ENCODE peak calls at places on chromosomes 7 and 10, in seven cellular contexts. One of them, this sample, is unnamed.

GRCh38 chr10:79356104-79356503 is 8.8 kb downstream of the PPIF start:
- DNase-seq in activated B cell treated with CpG ODN at 0.5 μM for 24 hours: no peak
- DNase-seq in PC-9: no peak
- DNase-seq in cardiac fibroblast: no peak
- DNase-seq in uterus: no peak
- DNase-seq in psoas muscle: no peak
- DNase-seq in HFF-Myc: no peak
- DNase-seq in this sample: no peak

GRCh38 chr10:76684968-76685367 is 952.6 kb downstream of the KCNMA1 start:
- DNase-seq in activated B cell treated with CpG ODN at 0.5 μM for 24 hours: no peak
- DNase-seq in PC-9: no peak
- DNase-seq in cardiac fibroblast: no peak
- DNase-seq in uterus: no peak
- DNase-seq in psoas muscle: no peak
- DNase-seq in HFF-Myc: no peak
- DNase-seq in this sample: no peak

GRCh38 chr10:67297637-67298181 is 371.9 kb downstream of the LRRTM3 start:
- DNase-seq in activated B cell treated with CpG ODN at 0.5 μM for 24 hours: no peak
- DNase-seq in PC-9: no peak
- DNase-seq in cardiac fibroblast: no peak
- DNase-seq in uterus: no peak
- DNase-seq in psoas muscle: no peak
- DNase-seq in HFF-Myc: no peak
- DNase-seq in this sample: no peak

GRCh38 chr7:20577362-20578069 is 38.0 kb upstream of the ABCB5 start:
- DNase-seq in activated B cell treated with CpG ODN at 0.5 μM for 24 hours: no peak
- DNase-seq in PC-9: no peak
- DNase-seq in cardiac fibroblast: no peak
- DNase-seq in uterus: no peak
- DNase-seq in psoas muscle: no peak
- DNase-seq in HFF-Myc: peak; percentile 19
- DNase-seq in this sample: no peak

GRCh38 chr10:61974611-61975010 is 73.1 kb downstream of the ARID5B start:
- DNase-seq in activated B cell treated with CpG ODN at 0.5 μM for 24 hours: no peak
- DNase-seq in PC-9: no peak
- DNase-seq in cardiac fibroblast: peak; percentile 80
- DNase-seq in uterus: peak; percentile 61
- DNase-seq in psoas muscle: peak; percentile 32
- DNase-seq in HFF-Myc: peak; percentile 63
- DNase-seq in this sample: no peak

GRCh38 chr10:36254191-36254590 is 612.1 kb upstream of the FZD8 start:
- DNase-seq in activated B cell treated with CpG ODN at 0.5 μM for 24 hours: no peak
- DNase-seq in PC-9: no peak
- DNase-seq in cardiac fibroblast: peak; percentile 76
- DNase-seq in uterus: peak; percentile 80
- DNase-seq in psoas muscle: peak; percentile 64
- DNase-seq in HFF-Myc: no peak
- DNase-seq in this sample: no peak

GRCh38 chr10:100377830-100378229 is 30.8 kb downstream of the SCD start:
- DNase-seq in activated B cell treated with CpG ODN at 0.5 μM for 24 hours: no peak
- DNase-seq in PC-9: no peak
- DNase-seq in cardiac fibroblast: no peak
- DNase-seq in uterus: no peak
- DNase-seq in psoas muscle: no peak
- DNase-seq in HFF-Myc: no peak
- DNase-seq in this sample: peak; percentile 57

GRCh38 chr7:23216021-23216420 is 30.6 kb upstream of the GPNMB start:
- DNase-seq in activated B cell treated with CpG ODN at 0.5 μM for 24 hours: no peak
- DNase-seq in PC-9: no peak
- DNase-seq in cardiac fibroblast: peak; percentile 11
- DNase-seq in uterus: no peak
- DNase-seq in psoas muscle: peak; percentile 26
- DNase-seq in HFF-Myc: no peak
- DNase-seq in this sample: no peak

GRCh38 chr10:58070964-58071363 is 196.7 kb downstream of the IPMK start:
- DNase-seq in activated B cell treated with CpG ODN at 0.5 μM for 24 hours: no peak
- DNase-seq in PC-9: no peak
- DNase-seq in cardiac fibroblast: no peak
- DNase-seq in uterus: no peak
- DNase-seq in psoas muscle: no peak
- DNase-seq in HFF-Myc: no peak
- DNase-seq in this sample: no peak

GRCh38 chr10:64503429-64503828 is 982.2 kb downstream of the REEP3 start:
- DNase-seq in activated B cell treated with CpG ODN at 0.5 μM for 24 hours: no peak
- DNase-seq in PC-9: no peak
- DNase-seq in cardiac fibroblast: no peak
- DNase-seq in uterus: no peak
- DNase-seq in psoas muscle: no peak
- DNase-seq in HFF-Myc: no peak
- DNase-seq in this sample: no peak

GRCh38 chr7:80428161-80429054 is 83.5 kb downstream of the GNAT3 start:
- DNase-seq in activated B cell treated with CpG ODN at 0.5 μM for 24 hours: no peak
- DNase-seq in PC-9: peak; percentile 50
- DNase-seq in cardiac fibroblast: peak; percentile 85
- DNase-seq in uterus: no peak
- DNase-seq in psoas muscle: no peak
- DNase-seq in HFF-Myc: no peak
- DNase-seq in this sample: no peak

GRCh38 chr10:31656820-31657470 is 271.7 kb downstream of the ARHGAP12 start:
- DNase-seq in activated B cell treated with CpG ODN at 0.5 μM for 24 hours: no peak
- DNase-seq in PC-9: no peak
- DNase-seq in cardiac fibroblast: no peak
- DNase-seq in uterus: no peak
- DNase-seq in psoas muscle: no peak
- DNase-seq in HFF-Myc: no peak
- DNase-seq in this sample: no peak

GRCh38 chr7:30913821-30914515 is 2.3 kb downstream of the AQP1 start:
- DNase-seq in activated B cell treated with CpG ODN at 0.5 μM for 24 hours: no peak
- DNase-seq in PC-9: no peak
- DNase-seq in cardiac fibroblast: no peak
- DNase-seq in uterus: no peak
- DNase-seq in psoas muscle: no peak
- DNase-seq in HFF-Myc: no peak
- DNase-seq in this sample: no peak

GRCh38 chr7:129777993-129778769 is 166.7 kb downstream of the NRF1 start:
- DNase-seq in activated B cell treated with CpG ODN at 0.5 μM for 24 hours: no peak
- DNase-seq in PC-9: peak; percentile 29
- DNase-seq in cardiac fibroblast: no peak
- DNase-seq in uterus: no peak
- DNase-seq in psoas muscle: no peak
- DNase-seq in HFF-Myc: no peak
- DNase-seq in this sample: no peak

GRCh38 chr10:113644185-113645120 is 19.4 kb downstream of the NRAP start:
- DNase-seq in activated B cell treated with CpG ODN at 0.5 μM for 24 hours: no peak
- DNase-seq in PC-9: no peak
- DNase-seq in cardiac fibroblast: peak; percentile 24
- DNase-seq in uterus: no peak
- DNase-seq in psoas muscle: no peak
- DNase-seq in HFF-Myc: no peak
- DNase-seq in this sample: no peak

GRCh38 chr7:47635091-47636090 is 53.5 kb upstream of the TNS3 start:
- DNase-seq in activated B cell treated with CpG ODN at 0.5 μM for 24 hours: no peak
- DNase-seq in PC-9: peak; percentile 80
- DNase-seq in cardiac fibroblast: peak; percentile 21
- DNase-seq in uterus: peak; percentile 41
- DNase-seq in psoas muscle: no peak
- DNase-seq in HFF-Myc: no peak
- DNase-seq in this sample: no peak

GRCh38 chr7:149870701-149871483 is 2.9 kb upstream of the ATP6V0E2 start:
- DNase-seq in activated B cell treated with CpG ODN at 0.5 μM for 24 hours: no peak
- DNase-seq in PC-9: no peak
- DNase-seq in cardiac fibroblast: no peak
- DNase-seq in uterus: no peak
- DNase-seq in psoas muscle: no peak
- DNase-seq in HFF-Myc: no peak
- DNase-seq in this sample: no peak

GRCh38 chr10:71390435-71390820 is 6.3 kb upstream of the CDH23 start:
- DNase-seq in activated B cell treated with CpG ODN at 0.5 μM for 24 hours: no peak
- DNase-seq in PC-9: no peak
- DNase-seq in cardiac fibroblast: no peak
- DNase-seq in uterus: no peak
- DNase-seq in psoas muscle: no peak
- DNase-seq in HFF-Myc: no peak
- DNase-seq in this sample: no peak

GRCh38 chr10:3319811-3320226 is 147.2 kb upstream of the PITRM1 start:
- DNase-seq in activated B cell treated with CpG ODN at 0.5 μM for 24 hours: no peak
- DNase-seq in PC-9: no peak
- DNase-seq in cardiac fibroblast: no peak
- DNase-seq in uterus: no peak
- DNase-seq in psoas muscle: no peak
- DNase-seq in HFF-Myc: no peak
- DNase-seq in this sample: no peak

DNA sequence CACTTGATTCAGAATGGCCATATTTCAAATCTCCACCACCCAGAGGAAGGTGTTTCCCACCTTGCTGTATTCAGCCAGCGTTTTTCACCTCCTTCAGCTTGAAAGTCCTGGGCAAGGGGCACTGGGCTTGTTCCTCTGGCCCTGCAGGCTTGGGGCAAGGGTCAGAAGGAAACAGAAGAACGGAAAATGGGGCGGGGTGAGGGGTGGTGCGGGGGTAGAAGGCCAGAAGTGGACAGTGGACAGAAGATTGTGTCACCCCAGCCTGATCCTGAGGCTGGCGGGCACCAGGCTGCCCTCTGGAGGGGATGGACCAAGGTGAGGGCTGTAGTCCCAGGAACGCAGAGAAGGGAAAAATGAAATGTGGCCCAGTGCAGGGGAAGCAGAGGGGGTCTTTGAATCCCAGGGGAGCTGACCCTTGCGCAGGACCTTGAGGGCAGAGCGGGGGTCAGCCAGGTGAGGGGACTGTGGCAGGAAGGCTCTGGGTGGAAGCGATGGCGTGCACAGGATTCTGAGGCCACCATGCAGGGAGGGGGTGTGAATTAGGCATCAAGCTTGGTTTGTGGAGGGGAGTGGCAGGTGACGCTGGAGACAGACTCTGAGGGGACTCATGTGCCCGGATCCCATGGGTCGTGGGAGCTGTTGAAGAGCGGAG is 23.0 kb downstream of the TMEM120A start:
- DNase-seq in activated B cell treated with CpG ODN at 0.5 μM for 24 hours: no peak
- DNase-seq in PC-9: no peak
- DNase-seq in cardiac fibroblast: no peak
- DNase-seq in uterus: no peak
- DNase-seq in psoas muscle: no peak
- DNase-seq in HFF-Myc: no peak
- DNase-seq in this sample: no peak
- TF ChIP-seq CTCF in activated B cell treated with CpG ODN at 0.5 μM for 24 hours: no peak
- TF ChIP-seq CTCF in PC-9: no peak
- TF ChIP-seq CTCF in cardiac fibroblast: no peak
- TF ChIP-seq CTCF in uterus: no peak
- TF ChIP-seq CTCF in psoas muscle: no peak
- TF ChIP-seq CTCF in HFF-Myc: no peak
- TF ChIP-seq CTCF in this sample: no peak

GRCh38 chr7:27146491-27147210 is 923 bp downstream of the HOXA6 start:
- DNase-seq in activated B cell treated with CpG ODN at 0.5 μM for 24 hours: no peak
- DNase-seq in PC-9: no peak
- DNase-seq in cardiac fibroblast: no peak
- DNase-seq in uterus: no peak
- DNase-seq in psoas muscle: no peak
- DNase-seq in HFF-Myc: no peak
- DNase-seq in this sample: no peak

GRCh38 chr7:27148776-27149641 is 1.4 kb upstream of the HOXA6 start:
- DNase-seq in activated B cell treated with CpG ODN at 0.5 μM for 24 hours: no peak
- DNase-seq in PC-9: no peak
- DNase-seq in cardiac fibroblast: no peak
- DNase-seq in uterus: no peak
- DNase-seq in psoas muscle: no peak
- DNase-seq in HFF-Myc: no peak
- DNase-seq in this sample: no peak

GRCh38 chr7:27145884-27146401 is 1.6 kb downstream of the HOXA6 start:
- DNase-seq in activated B cell treated with CpG ODN at 0.5 μM for 24 hours: no peak
- DNase-seq in PC-9: no peak
- DNase-seq in cardiac fibroblast: no peak
- DNase-seq in uterus: peak; percentile 24
- DNase-seq in psoas muscle: no peak
- DNase-seq in HFF-Myc: no peak
- DNase-seq in this sample: no peak

GRCh38 chr7:27148031-27148775 is 629 bp upstream of the HOXA6 start:
- DNase-seq in activated B cell treated with CpG ODN at 0.5 μM for 24 hours: no peak
- DNase-seq in PC-9: no peak
- DNase-seq in cardiac fibroblast: no peak
- DNase-seq in uterus: peak; percentile 37
- DNase-seq in psoas muscle: peak; percentile 44
- DNase-seq in HFF-Myc: no peak
- DNase-seq in this sample: no peak

GRCh38 chr7:27147211-27148030 is at the start of gene HOXA6:
- DNase-seq in activated B cell treated with CpG ODN at 0.5 μM for 24 hours: no peak
- DNase-seq in PC-9: peak; percentile 48
- DNase-seq in cardiac fibroblast: no peak
- DNase-seq in uterus: peak; percentile 57
- DNase-seq in psoas muscle: peak; percentile 78
- DNase-seq in HFF-Myc: no peak
- DNase-seq in this sample: no peak
- TF ChIP-seq CTCF in activated B cell treated with CpG ODN at 0.5 μM for 24 hours: no peak
- TF ChIP-seq CTCF in PC-9: no peak
- TF ChIP-seq CTCF in cardiac fibroblast: no peak
- TF ChIP-seq CTCF in uterus: no peak
- TF ChIP-seq CTCF in psoas muscle: no peak
- TF ChIP-seq CTCF in HFF-Myc: no peak
- TF ChIP-seq CTCF in this sample: no peak

GRCh38 chr10:86104611-86105145 is 261.9 kb downstream of the GRID1 start:
- DNase-seq in activated B cell treated with CpG ODN at 0.5 μM for 24 hours: no peak
- DNase-seq in PC-9: no peak
- DNase-seq in cardiac fibroblast: no peak
- DNase-seq in uterus: no peak
- DNase-seq in psoas muscle: no peak
- DNase-seq in HFF-Myc: no peak
- DNase-seq in this sample: no peak

GRCh38 chr10:86102446-86102845 is 264.1 kb downstream of the GRID1 start:
- DNase-seq in activated B cell treated with CpG ODN at 0.5 μM for 24 hours: no peak
- DNase-seq in PC-9: no peak
- DNase-seq in cardiac fibroblast: no peak
- DNase-seq in uterus: no peak
- DNase-seq in psoas muscle: no peak
- DNase-seq in HFF-Myc: no peak
- DNase-seq in this sample: no peak

GRCh38 chr10:86102031-86102430 is 264.6 kb downstream of the GRID1 start:
- DNase-seq in activated B cell treated with CpG ODN at 0.5 μM for 24 hours: no peak
- DNase-seq in PC-9: no peak
- DNase-seq in cardiac fibroblast: no peak
- DNase-seq in uterus: no peak
- DNase-seq in psoas muscle: no peak
- DNase-seq in HFF-Myc: no peak
- DNase-seq in this sample: no peak

GRCh38 chr10:86104156-86104555 is 262.4 kb downstream of the GRID1 start:
- DNase-seq in activated B cell treated with CpG ODN at 0.5 μM for 24 hours: no peak
- DNase-seq in PC-9: no peak
- DNase-seq in cardiac fibroblast: no peak
- DNase-seq in uterus: no peak
- DNase-seq in psoas muscle: no peak
- DNase-seq in HFF-Myc: no peak
- DNase-seq in this sample: no peak

GRCh38 chr10:86103391-86104101 is 263.0 kb downstream of the GRID1 start:
- DNase-seq in activated B cell treated with CpG ODN at 0.5 μM for 24 hours: no peak
- DNase-seq in PC-9: no peak
- DNase-seq in cardiac fibroblast: no peak
- DNase-seq in uterus: no peak
- DNase-seq in psoas muscle: no peak
- DNase-seq in HFF-Myc: no peak
- DNase-seq in this sample: no peak
- TF ChIP-seq CTCF in activated B cell treated with CpG ODN at 0.5 μM for 24 hours: no peak
- TF ChIP-seq CTCF in PC-9: no peak
- TF ChIP-seq CTCF in cardiac fibroblast: no peak
- TF ChIP-seq CTCF in uterus: no peak
- TF ChIP-seq CTCF in psoas muscle: peak; percentile 32
- TF ChIP-seq CTCF in HFF-Myc: no peak
- TF ChIP-seq CTCF in this sample: no peak

GRCh38 chr7:44964384-44964830 is 14.4 kb downstream of the MYO1G start:
- DNase-seq in activated B cell treated with CpG ODN at 0.5 μM for 24 hours: no peak
- DNase-seq in PC-9: no peak
- DNase-seq in cardiac fibroblast: no peak
- DNase-seq in uterus: no peak
- DNase-seq in psoas muscle: no peak
- DNase-seq in HFF-Myc: no peak
- DNase-seq in this sample: no peak
- TF ChIP-seq CTCF in activated B cell treated with CpG ODN at 0.5 μM for 24 hours: no peak
- TF ChIP-seq CTCF in PC-9: peak; percentile 48
- TF ChIP-seq CTCF in cardiac fibroblast: peak; percentile 46
- TF ChIP-seq CTCF in uterus: no peak
- TF ChIP-seq CTCF in psoas muscle: no peak
- TF ChIP-seq CTCF in HFF-Myc: peak; percentile 58
- TF ChIP-seq CTCF in this sample: no peak

This sample was measured in natural killer cell.